ENCODE peak calls at places on chromosome 7, in four cellular contexts. One of them, this sample, is unnamed.

GRCh38 chr7:104156842-104157277 is 51.0 kb downstream of the ORC5 start:
- DNase-seq in right lobe of liver: no peak
- DNase-seq in heart left ventricle: no peak
- DNase-seq in suprapubic skin: no peak
- DNase-seq in this sample: no peak

GRCh38 chr7:2307690-2308107 is 6.5 kb downstream of the SNX8 start:
- DNase-seq in right lobe of liver: no peak
- DNase-seq in heart left ventricle: no peak
- DNase-seq in suprapubic skin: no peak
- DNase-seq in this sample: no peak

GRCh38 chr7:123355576-123356195 is 155.9 kb upstream of the SLC13A1 start:
- DNase-seq in suprapubic skin: no peak
- DNase-seq in right lobe of liver: no peak
- DNase-seq in heart left ventricle: no peak
- DNase-seq in this sample: no peak

GRCh38 chr7:116984917-116985316 is 31.6 kb downstream of the ST7 start:
- DNase-seq in suprapubic skin: no peak
- DNase-seq in heart left ventricle: no peak
- DNase-seq in right lobe of liver: no peak
- DNase-seq in this sample: no peak

GRCh38 chr7:7996568-7996967 is 28.0 kb downstream of the GLCCI1 start:
- DNase-seq in right lobe of liver: no peak
- DNase-seq in suprapubic skin: no peak
- DNase-seq in heart left ventricle: no peak
- DNase-seq in this sample: no peak

GRCh38 chr7:64642046-64642445 is 23.9 kb upstream of the ZNF107 start:
- DNase-seq in heart left ventricle: no peak
- DNase-seq in right lobe of liver: no peak
- DNase-seq in suprapubic skin: no peak
- DNase-seq in this sample: no peak

GRCh38 chr7:55887786-55888185 is 530 bp downstream of the ZNF713 start:
- DNase-seq in heart left ventricle: no peak
- DNase-seq in right lobe of liver: no peak
- DNase-seq in suprapubic skin: no peak
- DNase-seq in this sample: no peak

GRCh38 chr7:13049946-13050345 is 362.5 kb downstream of the ARL4A start:
- DNase-seq in right lobe of liver: no peak
- DNase-seq in suprapubic skin: no peak
- DNase-seq in heart left ventricle: no peak
- DNase-seq in this sample: no peak

GRCh38 chr7:138345567-138345966 is 114.5 kb upstream of the TRIM24 start:
- DNase-seq in heart left ventricle: no peak
- DNase-seq in right lobe of liver: no peak
- DNase-seq in suprapubic skin: no peak
- DNase-seq in this sample: no peak

GRCh38 chr7:99003419-99003818 is 125.1 kb downstream of the TRRAP start:
- DNase-seq in suprapubic skin: peak
- DNase-seq in right lobe of liver: no peak
- DNase-seq in heart left ventricle: no peak
- DNase-seq in this sample: no peak

GRCh38 chr7:135147899-135148721 is at the start of gene TMEM140:
- DNase-seq in suprapubic skin: no peak
- DNase-seq in right lobe of liver: peak
- DNase-seq in heart left ventricle: no peak
- DNase-seq in this sample: peak

GRCh38 chr7:137146552-137146961 is 197.0 kb downstream of the PTN start:
- DNase-seq in heart left ventricle: no peak
- DNase-seq in right lobe of liver: no peak
- DNase-seq in suprapubic skin: no peak
- DNase-seq in this sample: no peak

GRCh38 chr7:123748171-123748733 is 551 bp downstream of the WASL start:
- DNase-seq in heart left ventricle: peak
- DNase-seq in suprapubic skin: peak
- DNase-seq in right lobe of liver: peak
- DNase-seq in this sample: peak

GRCh38 chr7:28272461-28272877 is 91.9 kb upstream of the JAZF1 start:
- DNase-seq in suprapubic skin: peak
- DNase-seq in heart left ventricle: no peak
- DNase-seq in right lobe of liver: peak
- DNase-seq in this sample: peak

GRCh38 chr7:131900785-131901287 is 344.4 kb upstream of the PODXL start:
- DNase-seq in heart left ventricle: no peak
- DNase-seq in right lobe of liver: peak
- DNase-seq in suprapubic skin: no peak
- DNase-seq in this sample: no peak

GRCh38 chr7:80379034-80379433 is 132.8 kb downstream of the GNAT3 start:
- DNase-seq in heart left ventricle: no peak
- DNase-seq in right lobe of liver: no peak
- DNase-seq in suprapubic skin: no peak
- DNase-seq in this sample: no peak

GRCh38 chr7:34762769-34763168 is 104.8 kb downstream of the NPSR1 start:
- DNase-seq in suprapubic skin: no peak
- DNase-seq in right lobe of liver: no peak
- DNase-seq in heart left ventricle: no peak
- DNase-seq in this sample: no peak

GRCh38 chr7:21192662-21193061 is 235.2 kb upstream of the SP4 start:
- DNase-seq in heart left ventricle: no peak
- DNase-seq in suprapubic skin: no peak
- DNase-seq in right lobe of liver: no peak
- DNase-seq in this sample: no peak

GRCh38 chr7:124257638-124258308 is 224.9 kb upstream of the TMEM229A start:
- DNase-seq in right lobe of liver: no peak
- DNase-seq in suprapubic skin: no peak
- DNase-seq in heart left ventricle: no peak
- DNase-seq in this sample: no peak

GRCh38 chr7:131502810-131503545 is 53.5 kb downstream of the PODXL start:
- DNase-seq in suprapubic skin: no peak
- DNase-seq in right lobe of liver: peak
- DNase-seq in heart left ventricle: peak
- DNase-seq in this sample: no peak

GRCh38 chr7:42932861-42933591 is 850 bp downstream of the MRPL32 start:
- DNase-seq in suprapubic skin: no peak
- DNase-seq in right lobe of liver: no peak
- DNase-seq in heart left ventricle: no peak
- DNase-seq in this sample: peak

GRCh38 chr7:148402159-148402558 is 188.4 kb upstream of the C7orf33 start:
- DNase-seq in suprapubic skin: no peak
- DNase-seq in heart left ventricle: no peak
- DNase-seq in right lobe of liver: no peak
- DNase-seq in this sample: no peak

GRCh38 chr7:141362580-141363435 is 188.4 kb upstream of the AGK start:
- DNase-seq in right lobe of liver: no peak
- DNase-seq in heart left ventricle: no peak
- DNase-seq in suprapubic skin: no peak
- DNase-seq in this sample: no peak

GRCh38 chr7:19491821-19492452 is 216.9 kb downstream of the POLR1F start:
- DNase-seq in right lobe of liver: no peak
- DNase-seq in suprapubic skin: no peak
- DNase-seq in heart left ventricle: no peak
- DNase-seq in this sample: no peak

GRCh38 chr7:119720541-119720940 is 552.4 kb upstream of the KCND2 start:
- DNase-seq in right lobe of liver: no peak
- DNase-seq in suprapubic skin: no peak
- DNase-seq in heart left ventricle: no peak
- DNase-seq in this sample: no peak

GRCh38 chr7:51645707-51646298 is 329.2 kb upstream of the COBL start:
- DNase-seq in heart left ventricle: no peak
- DNase-seq in suprapubic skin: no peak
- DNase-seq in right lobe of liver: no peak
- DNase-seq in this sample: no peak

DNA sequence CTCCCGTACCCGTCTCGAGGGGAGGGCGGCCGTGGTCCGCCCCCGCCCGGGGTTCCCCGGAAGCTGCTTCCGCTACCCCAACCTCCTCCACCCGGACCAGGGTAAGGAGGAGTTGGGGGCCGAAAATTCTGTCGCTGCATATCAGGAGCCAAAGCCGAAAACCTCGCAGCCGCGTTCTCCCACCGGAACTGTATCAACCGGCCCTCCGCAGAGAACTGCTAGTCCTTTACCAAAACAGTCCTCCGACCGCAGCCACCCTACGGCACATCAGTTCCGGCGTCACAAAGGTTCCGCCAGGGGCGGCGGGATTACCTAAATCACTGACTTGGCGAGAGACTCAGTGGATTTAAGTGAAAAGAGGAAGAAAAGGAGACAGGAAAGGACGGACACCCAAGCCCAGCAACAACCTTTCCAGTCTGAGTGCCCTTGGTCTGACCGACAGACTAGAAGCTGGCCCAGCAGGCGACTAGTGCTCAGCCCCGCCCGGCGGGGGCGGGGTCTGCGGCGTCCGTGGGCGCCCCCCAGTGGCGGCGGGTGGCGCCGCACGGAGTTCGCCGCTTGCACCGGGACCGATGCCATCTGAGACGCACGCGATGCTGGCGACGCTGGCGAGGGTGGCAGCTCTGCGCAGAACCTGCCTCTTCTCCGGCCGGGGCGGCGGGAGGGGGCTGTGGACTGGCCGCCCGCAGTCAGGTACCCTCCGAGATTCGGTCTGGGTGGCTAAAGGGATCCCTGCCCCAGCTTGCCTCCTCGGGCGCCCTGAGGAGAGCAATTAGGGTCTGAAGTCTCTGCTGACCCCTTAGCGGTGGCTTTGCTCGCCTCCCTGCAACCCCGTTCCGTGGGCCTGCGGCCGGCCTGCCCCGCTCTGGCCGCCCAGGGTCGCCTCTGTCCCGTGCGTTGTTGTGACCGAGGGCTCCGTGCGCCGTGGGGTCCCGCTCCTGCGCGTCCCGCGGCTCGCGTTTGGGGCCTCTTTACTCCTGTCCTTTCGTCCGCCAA is at the start of the genes MPLKIP and SUGCT:
- DNase-seq in suprapubic skin: peak
- DNase-seq in heart left ventricle: peak
- DNase-seq in right lobe of liver: peak
- DNase-seq in this sample: peak
- TF ChIP-seq POLR2A in suprapubic skin: no peak
- TF ChIP-seq POLR2A in heart left ventricle: peak
- TF ChIP-seq POLR2A in right lobe of liver: peak
- TF ChIP-seq POLR2A in this sample: no peak

GRCh38 chr7:106905734-106906133 is 40.7 kb downstream of the PIK3CG start:
- DNase-seq in heart left ventricle: no peak
- DNase-seq in right lobe of liver: no peak
- DNase-seq in suprapubic skin: no peak
- DNase-seq in this sample: no peak
- H3K27ac ChIP-seq in heart left ventricle: no peak
- H3K27ac ChIP-seq in right lobe of liver: no peak
- H3K27ac ChIP-seq in suprapubic skin: no peak
- H3K27ac ChIP-seq in this sample: no peak

DNA sequence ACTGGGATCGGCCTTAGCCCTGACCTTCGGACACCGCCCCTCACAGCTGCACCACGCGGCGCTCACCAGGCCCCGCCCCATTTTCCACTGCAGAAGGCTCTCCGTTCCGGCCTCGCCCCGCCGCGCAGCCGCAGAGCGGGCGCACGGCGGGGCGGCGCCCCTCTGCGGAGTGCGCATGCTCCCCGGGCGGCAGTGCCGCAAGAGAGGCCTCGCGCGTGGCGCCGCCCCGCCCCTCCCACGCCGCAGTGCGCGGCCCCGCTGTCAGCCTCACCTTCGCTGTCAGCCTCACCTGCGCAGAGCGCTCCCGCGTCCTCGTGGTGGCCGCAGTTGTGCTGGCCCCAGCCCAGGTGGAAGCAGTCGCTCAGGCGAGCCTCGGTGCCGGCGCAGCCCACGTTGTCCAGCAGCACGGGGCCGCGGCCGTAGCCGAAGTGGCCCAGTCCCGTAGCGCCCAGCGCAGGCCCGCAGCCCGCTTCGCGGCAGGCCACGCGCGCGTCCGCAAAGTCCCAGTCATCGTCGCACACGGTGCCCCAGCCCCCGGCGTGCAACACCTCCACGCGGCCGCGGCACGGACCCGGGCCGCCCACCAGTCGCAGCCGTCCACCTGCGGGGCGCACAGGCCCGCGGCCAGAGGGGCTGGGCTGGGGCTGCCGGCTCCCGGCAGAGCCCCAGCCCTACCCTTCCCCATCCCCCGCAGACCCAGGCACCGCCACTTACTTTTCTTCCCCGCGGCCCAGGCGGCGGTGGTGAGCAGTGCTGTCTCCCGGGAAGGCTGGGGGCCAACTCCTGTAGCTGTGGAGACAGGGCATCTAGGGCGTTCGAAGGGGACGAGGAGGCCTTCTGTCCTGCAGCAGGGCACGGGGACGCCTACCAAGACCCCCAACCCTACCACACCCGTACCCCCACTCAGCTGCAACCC is 16.1 kb downstream of the SSC4D start:
- DNase-seq in right lobe of liver: peak
- DNase-seq in suprapubic skin: peak
- DNase-seq in heart left ventricle: peak
- DNase-seq in this sample: peak
- TF ChIP-seq POLR2A in right lobe of liver: peak
- TF ChIP-seq POLR2A in suprapubic skin: no peak
- TF ChIP-seq POLR2A in heart left ventricle: peak
- TF ChIP-seq POLR2A in this sample: no peak

GRCh38 chr7:30917216-30917893 is 5.7 kb downstream of the AQP1 start:
- DNase-seq in heart left ventricle: peak
- DNase-seq in right lobe of liver: no peak
- DNase-seq in suprapubic skin: no peak
- DNase-seq in this sample: no peak

GRCh38 chr7:30914611-30915601 is 3.3 kb downstream of the AQP1 start:
- DNase-seq in right lobe of liver: no peak
- DNase-seq in suprapubic skin: no peak
- DNase-seq in heart left ventricle: peak
- DNase-seq in this sample: no peak

GRCh38 chr7:30916255-30916654 is 4.6 kb downstream of the AQP1 start:
- DNase-seq in right lobe of liver: no peak
- DNase-seq in heart left ventricle: peak
- DNase-seq in suprapubic skin: no peak
- DNase-seq in this sample: no peak

GRCh38 chr7:30915751-30916150 is 4.1 kb downstream of the AQP1 start:
- DNase-seq in heart left ventricle: peak
- DNase-seq in right lobe of liver: no peak
- DNase-seq in suprapubic skin: no peak
- DNase-seq in this sample: no peak

GRCh38 chr7:30916767-30917166 is 5.1 kb downstream of the AQP1 start:
- DNase-seq in suprapubic skin: no peak
- DNase-seq in heart left ventricle: peak
- DNase-seq in right lobe of liver: no peak
- DNase-seq in this sample: no peak
- H3K27ac ChIP-seq in suprapubic skin: peak
- H3K27ac ChIP-seq in heart left ventricle: peak
- H3K27ac ChIP-seq in right lobe of liver: no peak
- H3K27ac ChIP-seq in this sample: peak

GRCh38 chr7:129386563-129386962 is 47.7 kb upstream of the STRIP2 start:
- DNase-seq in suprapubic skin: no peak
- DNase-seq in right lobe of liver: no peak
- DNase-seq in heart left ventricle: no peak
- DNase-seq in this sample: no peak
- TF ChIP-seq POLR2A in suprapubic skin: no peak
- TF ChIP-seq POLR2A in right lobe of liver: no peak
- TF ChIP-seq POLR2A in heart left ventricle: no peak
- TF ChIP-seq POLR2A in this sample: no peak

GRCh38 chr7:1059200-1060091 is 15.1 kb downstream of the GPR146 start:
- DNase-seq in suprapubic skin: peak
- DNase-seq in heart left ventricle: no peak
- DNase-seq in right lobe of liver: no peak
- DNase-seq in this sample: peak
- H3K27ac ChIP-seq in suprapubic skin: peak
- H3K27ac ChIP-seq in heart left ventricle: no peak
- H3K27ac ChIP-seq in right lobe of liver: no peak
- H3K27ac ChIP-seq in this sample: peak

This sample was measured in stomach.